ENCODE peak calls at places on chromosomes 16 and 17, in nine cellular contexts. G is body of pancreas, V is breast epithelium, J is heart left ventricle, B is tibial nerve, O is ovary, M is transverse colon, F is HCT116, Q is sigmoid colon. H is an unnamed sample.

GRCh38 chr17:75643033-75644017 is 10.1 kb downstream of the SMIM5 start:
- DNase-seq in G (no peak), F (no peak), O (no peak), J (no peak), B (no peak), V (no peak), Q (no peak), M (no peak), H (peak; percentile 74)

GRCh38 chr17:27256225-27257030 is 37.5 kb upstream of the WSB1 start:
- DNase-seq in B (no peak), G (no peak), J (no peak), F (no peak), M (no peak), O (no peak), Q (no peak), V (no peak), H (no peak)

GRCh38 chr16:49640606-49641005 is 215.3 kb downstream of the ZNF423 start:
- DNase-seq in J (no peak), F (no peak), Q (no peak), V (no peak), M (no peak), G (no peak), B (no peak), O (no peak), H (no peak)

GRCh38 chr17:79355186-79355585 is 255.7 kb downstream of the RBFOX3 start:
- DNase-seq in M (no peak), J (no peak), V (no peak), Q (no peak), B (no peak), F (no peak), O (no peak), G (no peak), H (no peak)

GRCh38 chr16:31508706-31509523 is 724 bp upstream of the RUSF1 start:
- DNase-seq in O (no peak), J (no peak), G (no peak), M (no peak), V (no peak), F (no peak), Q (no peak), B (no peak), H (no peak)

GRCh38 chr17:80751070-80751459 is 206.4 kb downstream of the RPTOR start:
- DNase-seq in V (no peak), B (no peak), J (no peak), G (no peak), Q (peak; percentile 79), O (no peak), M (no peak), F (no peak), H (no peak)

GRCh38 chr17:7083592-7083991 is 3.5 kb upstream of the CLEC10A start:
- DNase-seq in B (no peak), O (no peak), M (no peak), J (no peak), F (no peak), G (no peak), Q (no peak), V (no peak), H (no peak)

GRCh38 chr17:61309857-61310256 is 89.8 kb upstream of the TBX2 start:
- DNase-seq in M (no peak), B (no peak), O (no peak), J (no peak), F (no peak), V (no peak), G (no peak), Q (no peak), H (no peak)

GRCh38 chr16:69386596-69386995 is 789 bp upstream of the TERF2 start:
- DNase-seq in O (no peak), J (no peak), Q (no peak), F (no peak), G (no peak), V (no peak), M (no peak), B (no peak), H (no peak)

GRCh38 chr16:66917741-66918140 is 944 bp downstream of the CDH16 start:
- DNase-seq in F (no peak), G (no peak), Q (no peak), B (no peak), V (no peak), J (no peak), O (no peak), M (no peak), H (no peak)

GRCh38 chr17:10756604-10757003 is 26.8 kb upstream of the TMEM220 start:
- DNase-seq in M (no peak), G (peak; percentile 22), F (no peak), J (no peak), B (no peak), O (no peak), Q (no peak), V (no peak), H (peak; percentile 61)

GRCh38 chr17:60600490-60601431 is 768 bp downstream of the PPM1D start:
- DNase-seq in G (peak; percentile 88), Q (peak; percentile 87), V (peak; percentile 65), B (peak; percentile 70), J (peak; percentile 78), M (peak; percentile 89), F (peak; percentile 84), O (peak; percentile 83), H (peak; percentile 80)

GRCh38 chr17:82520041-82520910 is 744 bp downstream of the FOXK2 start:
- DNase-seq in O (peak; percentile 43), M (no peak), Q (peak; percentile 71), J (peak; percentile 24), B (no peak), F (no peak), V (no peak), G (no peak), H (no peak)

GRCh38 chr16:12265168-12265567 is 288.6 kb downstream of the SNX29 start:
- DNase-seq in Q (no peak), F (no peak), M (no peak), V (no peak), B (no peak), O (no peak), G (no peak), J (no peak), H (no peak)

GRCh38 chr16:88640520-88641247 is 2.3 kb downstream of the IL17C start:
- DNase-seq in G (no peak), Q (no peak), J (no peak), B (no peak), V (no peak), M (no peak), O (no peak), F (no peak), H (no peak)

GRCh38 chr16:31528726-31529397 is 1.2 kb downstream of the AHSP start:
- DNase-seq in O (peak; percentile 23), Q (no peak), F (no peak), G (peak; percentile 6), M (no peak), J (no peak), B (no peak), V (no peak), H (no peak)

GRCh38 chr16:27244363-27244755 is 24.2 kb downstream of the NSMCE1 start:
- DNase-seq in B (no peak), Q (peak; percentile 60), J (no peak), M (no peak), O (peak; percentile 14), V (no peak), F (no peak), G (no peak), H (no peak)

GRCh38 chr17:76384222-76384986 is at the start of gene SPHK1:
- DNase-seq in B (peak; percentile 42), M (peak; percentile 76), V (no peak), Q (peak; percentile 78), G (peak; percentile 70), O (peak; percentile 66), F (peak; percentile 51), J (peak; percentile 82), H (peak; percentile 75)

GRCh38 chr16:22321340-22322001 is 24.3 kb downstream of the POLR3E start:
- DNase-seq in B (peak; percentile 58), M (peak; percentile 76), Q (peak; percentile 86), F (peak; percentile 24), G (peak; percentile 78), J (peak; percentile 47), O (peak; percentile 73), V (peak; percentile 75), H (peak; percentile 80)

GRCh38 chr17:8189041-8189710 is 804 bp downstream of the BORCS6 start:
- DNase-seq in Q (no peak), V (no peak), O (peak; percentile 50), B (no peak), J (peak; percentile 33), F (no peak), M (peak; percentile 57), G (peak; percentile 37), H (peak; percentile 43)

GRCh38 chr17:14299261-14300093 is 1.4 kb upstream of the HS3ST3B1 start:
- DNase-seq in V (no peak), B (no peak), M (peak; percentile 16), J (peak; percentile 32), O (peak; percentile 33), F (no peak), G (peak; percentile 33), Q (peak; percentile 70), H (peak; percentile 40)
- H3K27me3 ChIP-seq in V (no peaks in the 10 kb centered on the region), B (peaks cover 3% of the 10 kb centered on the region), M (peaks cover 96% of the 10 kb centered on the region), J (peaks cover 84% of the 10 kb centered on the region), O (no peaks in the 10 kb centered on the region), F (peaks cover 10% of the 10 kb centered on the region), G (peaks cover 39% of the 10 kb centered on the region), Q (peaks cover 100% of the 10 kb centered on the region), H (peaks cover 19% of the 10 kb centered on the region)

GRCh38 chr16:1983053-1983543 is 895 bp upstream of the GFER start:
- DNase-seq in F (no peak), G (no peak), B (no peak), O (no peak), J (no peak), V (no peak), Q (no peak), M (no peak), H (no peak)
- TF ChIP-seq CTCF in F (peak; percentile 29), G (no peak), B (no peak), O (no peak), J (no peak), V (no peak), Q (no peak), M (peak; percentile 3), H (no peak)

DNA sequence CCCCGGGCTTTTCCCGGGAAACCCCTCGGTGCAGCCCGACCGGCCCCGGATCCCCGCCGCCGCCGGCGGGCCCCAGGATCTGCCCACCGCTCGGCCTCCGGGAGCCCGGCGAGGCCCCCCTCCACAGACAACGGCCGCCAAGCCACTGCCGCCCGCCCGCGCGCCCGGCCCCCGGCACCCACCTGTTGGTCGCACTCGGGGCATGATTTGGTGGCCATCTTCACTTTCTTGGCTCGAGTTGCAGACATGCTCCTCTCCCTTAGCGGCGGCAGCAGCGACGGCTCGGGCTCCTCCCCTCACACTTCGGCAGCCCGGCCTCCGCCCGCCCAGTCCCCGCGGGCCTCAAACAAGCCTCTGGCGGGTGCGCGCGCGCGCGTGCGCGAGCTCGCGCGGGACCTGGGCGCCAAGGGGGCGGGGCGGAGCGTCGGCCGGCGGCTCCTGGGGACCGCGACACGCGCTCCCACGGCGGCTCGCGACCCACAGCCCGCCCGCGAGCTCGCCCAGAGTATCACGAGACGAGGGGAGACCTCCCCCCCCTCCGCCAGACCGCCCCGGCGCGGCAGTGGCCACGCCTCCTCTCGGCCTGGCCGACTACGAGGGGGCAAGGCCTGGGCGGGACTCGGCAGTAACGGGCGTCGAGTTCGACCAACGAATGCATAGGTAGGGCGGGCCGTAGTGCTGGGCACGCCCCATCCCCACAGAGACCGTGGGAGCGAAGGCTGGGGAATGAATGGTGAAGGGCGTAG is at the start of gene C16orf87:
- DNase-seq in V (peak; percentile 88), F (peak; percentile 82), G (peak; percentile 94), Q (peak; percentile 96), B (peak; percentile 77), O (peak; percentile 90), J (peak; percentile 92), M (peak; percentile 93), H (peak; percentile 93)
- TF ChIP-seq POLR2A in V (no peak), F (peak; percentile 49), G (peak; percentile 44), Q (no peak), B (peak; percentile 79), O (peak; percentile 11), J (no peak), M (peak; percentile 58), H (no peak)

GRCh38 chr17:50570516-50570915 is 10.0 kb downstream of the CACNA1G start:
- DNase-seq in B (no peak), F (no peak), O (no peak), M (no peak), Q (no peak), J (no peak), V (no peak), G (no peak), H (no peak)
- H3K27me3 ChIP-seq in B (no peaks in the 10 kb centered on the region), F (no peaks in the 10 kb centered on the region), O (no peaks in the 10 kb centered on the region), M (peaks cover 22% of the 10 kb centered on the region), Q (peaks cover 25% of the 10 kb centered on the region), J (peaks cover 3% of the 10 kb centered on the region), V (no peaks in the 10 kb centered on the region), G (no peaks in the 10 kb centered on the region), H (peaks cover 26% of the 10 kb centered on the region)

H was measured in stomach.